ENCODE peak calls at places on chromosomes 2 and 18, in nine cellular contexts. R is OCI-LY7, Y is GM06990, P is GM23338, N is heart left ventricle, C is thoracic aorta, K is GM10248, B is breast epithelium, I is CD14-positive monocyte. F is an unnamed sample.

GRCh38 chr2:194819367-194819766 is 837.7 kb upstream of the SLC39A10 start:
- DNase-seq in N (no peak), Y (no peak), R (no peak), P (peak; percentile 23), I (no peak), C (no peak), B (no peak), K (no peak), F (no peak)

GRCh38 chr2:222547108-222547507 is 108.8 kb downstream of the FARSB start:
- DNase-seq in C (no peak), Y (no peak), I (no peak), R (no peak), K (no peak), P (no peak), B (no peak), N (no peak), F (no peak)

GRCh38 chr18:77147418-77147852 is 14.9 kb upstream of the MBP start:
- DNase-seq in I (peak; percentile 70), Y (no peak), C (no peak), N (no peak), B (no peak), R (no peak), P (no peak), K (no peak), F (peak; percentile 37)

GRCh38 chr18:23438046-23438377 is 15.1 kb upstream of the RIOK3 start:
- DNase-seq in Y (no peak), B (no peak), P (no peak), C (no peak), R (no peak), K (no peak), N (no peak), I (no peak), F (no peak)

GRCh38 chr2:890791-891190 is 59.9 kb upstream of the SNTG2 start:
- DNase-seq in B (no peak), N (no peak), Y (no peak), C (no peak), R (no peak), I (no peak), P (no peak), K (no peak), F (no peak)

GRCh38 chr2:165675551-165675968 is 118.5 kb downstream of the GALNT3 start:
- DNase-seq in R (no peak), K (no peak), C (no peak), N (no peak), Y (no peak), I (no peak), B (no peak), P (no peak), F (no peak)

GRCh38 chr2:162365392-162365791 is 21.5 kb downstream of the GCA start:
- DNase-seq in P (no peak), N (no peak), R (no peak), C (no peak), K (no peak), Y (no peak), I (no peak), B (no peak), F (no peak)

GRCh38 chr2:190447766-190448165 is 39.6 kb downstream of the MFSD6 start:
- DNase-seq in B (no peak), K (no peak), P (no peak), Y (no peak), R (no peak), C (no peak), N (no peak), I (no peak), F (no peak)

GRCh38 chr2:172096661-172097547 is 5.8 kb downstream of the DLX2 start:
- DNase-seq in K (peak; percentile 27), I (peak; percentile 45), N (no peak), C (no peak), P (peak; percentile 63), R (no peak), Y (no peak), B (no peak), F (no peak)

GRCh38 chr2:127826047-127826446 is 15.1 kb upstream of the WDR33 start:
- DNase-seq in R (no peak), B (no peak), C (no peak), I (no peak), Y (no peak), K (no peak), P (no peak), N (no peak), F (no peak)

GRCh38 chr2:206443735-206444527 is 599 bp downstream of the ADAM23 start:
- DNase-seq in B (no peak), I (no peak), C (no peak), N (no peak), R (peak; percentile 6), Y (peak; percentile 66), P (peak; percentile 68), K (peak; percentile 41), F (peak; percentile 27)

GRCh38 chr2:206442516-206442853 is 847 bp upstream of the ADAM23 start:
- DNase-seq in K (peak; percentile 13), R (no peak), Y (no peak), C (no peak), I (no peak), P (no peak), N (no peak), B (no peak), F (no peak)

GRCh38 chr2:206445948-206446347 is 2.6 kb downstream of the ADAM23 start:
- DNase-seq in R (no peak), Y (no peak), P (no peak), N (no peak), C (no peak), B (no peak), I (no peak), K (no peak), F (no peak)

GRCh38 chr2:206438196-206438727 is 5.1 kb upstream of the ADAM23 start:
- DNase-seq in B (no peak), I (no peak), R (no peak), K (no peak), N (no peak), Y (no peak), P (no peak), C (no peak), F (no peak)

GRCh38 chr2:206442854-206443734 is at the start of gene ADAM23:
- DNase-seq in N (peak; percentile 48), Y (peak; percentile 84), P (peak; percentile 84), B (no peak), R (peak; percentile 14), K (peak; percentile 64), I (no peak), C (no peak), F (peak; percentile 37)
- TF ChIP-seq CTCF in N (no peak), Y (peak; percentile 55), P (peak; percentile 70), B (no peak), R (no peak), K (no peak), I (no peak), C (no peak), F (no peak)

DNA sequence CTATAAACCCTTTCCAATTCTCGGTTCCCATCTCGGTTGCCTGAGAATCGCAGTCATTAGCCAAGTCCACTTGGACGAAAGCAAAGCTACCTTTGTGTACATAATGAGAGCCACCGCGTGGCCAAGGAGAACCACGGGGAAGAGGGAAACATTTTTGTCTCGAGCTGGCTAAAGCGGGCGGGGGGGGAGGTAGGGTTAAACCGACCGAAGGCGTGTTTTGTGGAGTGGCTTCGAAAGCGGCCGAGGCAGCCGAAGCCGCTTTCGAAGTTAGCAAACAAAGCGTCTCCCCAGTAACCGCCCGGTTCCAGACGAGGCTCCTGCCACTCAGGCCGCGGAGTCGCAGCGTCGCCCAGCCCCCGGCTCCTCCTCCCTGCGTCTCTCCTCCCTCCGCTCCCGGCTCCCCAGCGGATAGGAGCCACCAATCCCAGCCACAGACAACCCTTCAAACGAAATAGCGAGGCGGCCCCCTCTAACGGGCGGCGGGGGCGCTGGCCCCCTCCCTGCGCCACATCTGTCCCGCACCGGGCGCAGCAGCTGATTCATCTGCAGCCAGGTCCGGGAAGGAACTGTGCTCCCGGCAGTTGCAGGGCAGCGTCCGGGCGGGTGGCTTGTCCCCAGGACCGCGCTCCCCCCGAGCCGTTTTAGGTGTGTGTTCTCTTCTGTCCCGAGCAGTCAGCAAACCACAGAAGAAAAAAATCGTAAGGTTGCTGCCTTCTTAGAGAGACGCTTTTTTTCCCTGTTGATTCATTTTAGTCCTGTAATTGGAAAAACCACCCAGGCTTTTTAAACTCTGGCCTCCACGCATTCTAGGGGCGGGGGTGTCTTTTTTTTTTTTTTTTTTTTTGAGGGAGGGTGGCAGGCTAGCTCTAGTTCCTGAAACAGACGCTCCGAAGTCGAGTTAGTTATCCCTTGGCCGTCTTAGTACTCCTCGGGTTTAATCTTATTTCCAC is 1.8 kb upstream of the TGIF1 start:
- DNase-seq in N (peak; percentile 96), P (peak; percentile 98), C (peak; percentile 84), B (peak; percentile 96), R (peak; percentile 88), K (peak; percentile 82), I (peak; percentile 97), Y (peak; percentile 87), F (peak; percentile 77)
- TF ChIP-seq CTCF in N (no peak), P (peak; percentile 16), C (no peak), B (peak; percentile 15), R (no peak), K (no peak), I (no peak), Y (peak; percentile 24), F (no peak)

GRCh38 chr18:38545071-38545470 is 979.5 kb upstream of the CELF4 start:
- DNase-seq in N (no peak), K (peak; percentile 9), P (peak; percentile 82), R (no peak), Y (no peak), C (no peak), I (no peak), B (no peak), F (no peak)
- TF ChIP-seq CTCF in N (no peak), K (peak; percentile 28), P (peak; percentile 88), R (peak; percentile 34), Y (peak; percentile 59), C (no peak), I (no peak), B (no peak), F (no peak)

GRCh38 chr2:102194609-102195268 is 7.9 kb downstream of the IL1RL2 start:
- DNase-seq in C (no peak), I (no peak), R (no peak), P (no peak), B (no peak), Y (no peak), K (no peak), N (no peak), F (no peak)
- TF ChIP-seq CTCF in C (no peak), I (no peak), R (no peak), P (no peak), B (no peak), Y (no peak), K (no peak), N (no peak), F (no peak)

F was measured in activated B cell treated with CpG ODN at 0.5 μM for 24 hours.